ENCODE peak calls at places on chromosome 1, in seven cellular contexts. H, W, Z, M, U, Y and B are unnamed samples.

GRCh38 chr1:64077281-64077940 is 126.0 kb upstream of the UBE2U start:
- DNase-seq in Z (peak; percentile 47), Y (no peak), M (no peak), U (no peak), H (no peak), W (no peak), B (no peak)

GRCh38 chr1:220887202-220887867 is 8.1 kb downstream of the HLX start:
- DNase-seq in M (no peak), W (no peak), H (no peak), Z (no peak), Y (no peak), U (no peak), B (peak; percentile 54)

GRCh38 chr1:156805766-156806511 is 10.7 kb downstream of the SH2D2A start:
- DNase-seq in H (no peak), W (peak; percentile 73), U (peak; percentile 96), M (no peak), Z (peak; percentile 42), Y (peak; percentile 50), B (no peak)

GRCh38 chr1:27525296-27526271 is 35.6 kb upstream of the WASF2 start:
- DNase-seq in H (no peak), Y (peak; percentile 70), Z (no peak), M (no peak), W (peak; percentile 53), U (no peak), B (peak; percentile 83)

GRCh38 chr1:113074237-113074636 is 1.2 kb downstream of the LRIG2 start:
- DNase-seq in U (no peak), H (no peak), Z (no peak), M (no peak), Y (no peak), W (peak; percentile 13), B (no peak)

GRCh38 chr1:234315091-234315541 is 58.1 kb upstream of the COA6 start:
- DNase-seq in M (no peak), Y (no peak), W (peak; percentile 61), Z (peak; percentile 89), H (no peak), U (peak; percentile 52), B (no peak)

GRCh38 chr1:39979654-39980053 is 24.7 kb downstream of the MFSD2A start:
- DNase-seq in U (no peak), H (no peak), W (no peak), Y (no peak), M (no peak), Z (no peak), B (no peak)

GRCh38 chr1:75725861-75726361 is 1.4 kb downstream of the ACADM start:
- DNase-seq in M (no peak), W (no peak), Y (peak; percentile 67), U (peak; percentile 6), H (peak; percentile 60), Z (peak; percentile 13), B (peak; percentile 24)

GRCh38 chr1:33181038-33181861 is 593 bp downstream of the TRIM62 start:
- DNase-seq in M (no peak), Y (peak; percentile 40), Z (peak; percentile 38), U (peak; percentile 22), W (peak; percentile 51), H (peak; percentile 84), B (peak; percentile 77)

GRCh38 chr1:51631747-51632146 is 14.9 kb downstream of the OSBPL9 start:
- DNase-seq in Z (no peak), H (no peak), Y (no peak), W (no peak), M (no peak), U (no peak), B (no peak)

GRCh38 chr1:98048234-98048633 is 127.4 kb upstream of the DPYD start:
- DNase-seq in H (peak; percentile 89), Z (peak; percentile 78), M (peak; percentile 64), W (peak; percentile 92), U (peak; percentile 82), Y (peak; percentile 84), B (peak; percentile 58)

GRCh38 chr1:199774433-199775089 is 252.9 kb upstream of the NR5A2 start:
- DNase-seq in Z (peak; percentile 93), Y (peak; percentile 91), M (no peak), H (no peak), U (peak; percentile 63), W (peak; percentile 74), B (no peak)

DNA sequence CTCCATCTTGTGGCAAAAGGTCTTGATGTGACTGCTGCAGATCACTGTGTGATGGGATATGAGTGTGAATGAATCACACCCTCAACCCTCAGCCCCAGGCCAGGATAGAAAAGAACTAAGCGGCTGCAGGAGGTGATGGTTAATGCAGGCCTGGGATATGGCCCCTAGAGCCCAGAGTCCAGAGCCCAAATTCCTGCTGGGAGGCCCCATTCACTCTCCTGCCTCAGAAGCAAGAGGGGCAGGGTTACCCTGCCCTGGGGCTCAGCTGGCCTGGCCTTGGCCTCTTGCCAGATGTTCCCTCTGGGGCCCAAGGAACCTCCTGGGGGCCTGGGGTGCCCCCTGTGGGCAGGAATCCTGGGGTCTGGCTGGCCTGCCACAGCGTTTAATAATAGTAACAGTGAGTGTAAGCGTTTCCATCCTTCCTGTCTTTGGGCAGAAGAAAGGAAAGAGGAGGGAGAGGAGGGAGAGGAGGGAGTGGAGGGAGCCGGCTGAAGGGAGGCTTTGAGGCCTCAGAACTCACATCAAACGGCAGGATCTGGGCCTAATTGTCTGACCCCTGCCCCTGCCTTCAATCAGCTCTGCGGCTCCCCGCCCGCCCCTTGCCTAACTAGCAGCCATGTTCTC is 26.2 kb downstream of the DMAP1 start:
- DNase-seq in Z (no peak), H (peak; percentile 60), U (peak; percentile 41), M (no peak), W (peak; percentile 40), Y (no peak), B (no peak)
- TF ChIP-seq CTCF in Z (no peak), H (no peak), U (peak; percentile 4), M (no peak), W (peak; percentile 42), Y (no peak), B (no peak)

GRCh38 chr1:32106663-32107273 is 1.1 kb upstream of the KPNA6 start:
- DNase-seq in M (no peak), Z (no peak), U (no peak), H (no peak), W (no peak), Y (no peak), B (no peak)

GRCh38 chr1:32111040-32111628 is 3.3 kb downstream of the KPNA6 start:
- DNase-seq in H (no peak), W (no peak), Z (no peak), Y (no peak), U (no peak), M (no peak), B (no peak)

GRCh38 chr1:32105338-32105737 is 2.5 kb upstream of the KPNA6 start:
- DNase-seq in Z (no peak), U (no peak), H (no peak), M (no peak), W (no peak), Y (no peak), B (no peak)

GRCh38 chr1:32111789-32112188 is 3.9 kb downstream of the KPNA6 start:
- DNase-seq in Y (no peak), U (peak; percentile 58), Z (no peak), W (peak; percentile 15), H (no peak), M (no peak), B (no peak)

DNA sequence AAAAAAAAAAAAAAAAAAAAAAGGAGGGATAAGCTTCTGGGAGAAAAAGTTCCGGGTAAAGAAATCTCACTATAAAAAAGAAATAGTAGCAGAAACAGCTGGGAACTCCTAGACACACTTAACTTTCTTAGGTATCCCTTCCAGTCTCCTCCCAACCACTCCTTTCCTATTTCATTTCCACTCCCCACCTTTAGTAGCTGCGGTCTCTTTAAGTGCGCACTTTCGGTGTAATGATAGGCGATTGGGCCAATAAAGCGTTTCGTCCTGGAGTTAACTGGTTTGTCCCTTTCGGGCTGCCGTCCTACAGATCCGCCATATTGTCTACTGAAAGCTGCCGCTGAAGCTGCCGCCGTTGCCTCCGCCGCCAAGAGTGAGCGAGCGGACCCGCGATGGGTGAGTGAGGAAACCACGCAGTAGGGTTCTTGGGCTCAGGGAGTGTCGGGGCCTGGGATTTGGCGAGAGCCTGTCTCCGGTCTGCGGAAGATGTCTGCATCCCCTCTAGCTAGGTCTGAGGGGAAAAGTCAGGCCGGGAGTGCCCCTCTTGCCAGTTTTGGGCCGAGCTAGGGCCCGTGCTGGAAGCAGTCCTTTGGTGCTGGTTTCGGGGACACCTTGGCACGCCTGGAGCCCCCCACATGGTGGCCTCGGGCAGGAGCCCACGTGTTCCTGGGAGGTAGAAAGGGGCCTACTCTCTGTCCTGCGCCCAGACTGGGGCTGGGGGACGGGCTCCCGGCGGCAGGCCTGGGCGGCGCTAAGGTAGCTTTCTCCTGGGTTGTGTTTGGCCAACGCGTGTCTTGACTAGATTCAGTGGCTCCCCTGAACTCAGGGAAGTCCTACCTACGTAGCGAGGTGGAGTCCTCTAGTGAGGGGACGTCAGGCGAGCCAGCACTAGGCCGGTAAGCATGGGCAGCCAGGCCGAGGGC is at the start of gene KPNA6:
- DNase-seq in W (peak; percentile 97), H (peak; percentile 92), Z (peak; percentile 98), Y (peak; percentile 94), M (peak; percentile 76), U (peak; percentile 97), B (peak; percentile 90)
- TF ChIP-seq CTCF in W (no peak), H (no peak), Z (no peak), Y (no peak), M (no peak), U (no peak), B (no peak)

GRCh38 chr1:50047916-50048694 is 24.4 kb upstream of the AGBL4 start:
- DNase-seq in Z (no peak), U (no peak), W (no peak), M (no peak), Y (peak; percentile 12), H (peak; percentile 74), B (peak; percentile 89)
- TF ChIP-seq CTCF in Z (no peak), U (no peak), W (peak; percentile 33), M (no peak), Y (peak; percentile 20), H (peak; percentile 31), B (peak; percentile 82)

GRCh38 chr1:55048453-55049270 is 9.3 kb downstream of the PCSK9 start:
- DNase-seq in Y (no peak), M (no peak), W (no peak), H (no peak), Z (no peak), U (no peak), B (no peak)

GRCh38 chr1:55049914-55050278 is 10.5 kb downstream of the PCSK9 start:
- DNase-seq in H (no peak), Z (no peak), Y (no peak), U (peak; percentile 31), M (no peak), W (peak; percentile 60), B (no peak)

GRCh38 chr1:55050283-55050682 is 10.9 kb downstream of the PCSK9 start:
- DNase-seq in W (peak; percentile 85), Y (no peak), Z (no peak), U (peak; percentile 66), M (no peak), H (no peak), B (no peak)

GRCh38 chr1:55051169-55051568 is 11.8 kb downstream of the PCSK9 start:
- DNase-seq in Y (no peak), H (no peak), U (no peak), Z (no peak), M (no peak), W (no peak), B (no peak)

DNA sequence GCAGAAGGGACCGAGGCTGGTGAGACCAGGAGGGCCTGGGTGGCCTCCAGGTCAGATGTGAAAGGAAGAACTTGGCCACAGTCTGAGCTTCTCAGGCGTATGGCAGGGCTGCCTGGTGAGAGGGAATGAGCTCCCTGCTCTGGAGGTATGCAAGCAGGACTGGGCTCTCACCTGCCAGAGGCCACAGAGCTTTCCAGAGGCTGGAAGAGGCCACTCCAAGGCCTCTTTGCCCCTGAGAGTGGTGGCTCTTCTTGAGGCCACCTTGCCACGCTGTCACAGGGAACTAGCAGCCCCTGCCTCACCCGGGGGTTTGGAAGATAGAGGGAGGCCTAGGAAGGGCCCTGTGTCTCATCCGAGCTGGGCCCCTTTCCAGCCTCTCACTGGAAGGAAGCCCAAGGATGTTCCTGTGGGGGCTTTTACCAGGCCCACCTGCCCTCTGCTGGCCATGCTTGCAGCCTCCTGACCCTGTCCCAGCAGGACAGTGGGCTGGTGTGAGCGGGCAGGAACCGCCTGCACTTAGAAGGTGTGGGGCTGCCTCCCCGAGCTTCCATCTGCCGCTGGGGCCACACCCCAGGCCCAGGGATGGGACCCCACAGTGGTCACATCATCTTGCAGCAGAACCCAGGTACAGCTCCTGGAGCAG is 10.0 kb downstream of the PCSK9 start:
- DNase-seq in W (no peak), U (no peak), H (no peak), M (no peak), Z (no peak), Y (no peak), B (no peak)
- TF ChIP-seq CTCF in W (no peak), U (no peak), H (no peak), M (no peak), Z (no peak), Y (no peak), B (no peak)